ENCODE peak calls at places on chromosomes 7 and 10, in five cellular contexts. One of them, this sample, is unnamed.

GRCh38 chr7:86130268-86130667 is 513.4 kb upstream of the GRM3 start:
- DNase-seq in lung: no peak
- DNase-seq in dorsolateral prefrontal cortex: no peak
- DNase-seq in GM23248: no peak
- DNase-seq in cardiac muscle cell: no peak
- DNase-seq in this sample: no peak

GRCh38 chr10:126127630-126128029 is 231.3 kb downstream of the FANK1 start:
- DNase-seq in cardiac muscle cell: no peak
- DNase-seq in dorsolateral prefrontal cortex: no peak
- DNase-seq in lung: no peak
- DNase-seq in GM23248: no peak
- DNase-seq in this sample: no peak

GRCh38 chr7:157658851-157659412 is 322.1 kb downstream of the DNAJB6 start:
- DNase-seq in GM23248: no peak
- DNase-seq in cardiac muscle cell: no peak
- DNase-seq in dorsolateral prefrontal cortex: no peak
- DNase-seq in lung: no peak
- DNase-seq in this sample: no peak

GRCh38 chr10:71719042-71719441 is 536 bp downstream of the C10orf105 start:
- DNase-seq in dorsolateral prefrontal cortex: no peak
- DNase-seq in lung: no peak
- DNase-seq in GM23248: peak
- DNase-seq in cardiac muscle cell: no peak
- DNase-seq in this sample: peak

GRCh38 chr10:8418631-8419030 is 364.1 kb downstream of the GATA3 start:
- DNase-seq in lung: no peak
- DNase-seq in cardiac muscle cell: no peak
- DNase-seq in GM23248: peak
- DNase-seq in dorsolateral prefrontal cortex: no peak
- DNase-seq in this sample: no peak

GRCh38 chr7:154960063-154960790 is 42.7 kb downstream of the PAXIP1 start:
- DNase-seq in lung: no peak
- DNase-seq in dorsolateral prefrontal cortex: no peak
- DNase-seq in GM23248: no peak
- DNase-seq in cardiac muscle cell: no peak
- DNase-seq in this sample: no peak

GRCh38 chr10:58477122-58477521 is 35.5 kb upstream of the BICC1 start:
- DNase-seq in GM23248: peak
- DNase-seq in cardiac muscle cell: peak
- DNase-seq in dorsolateral prefrontal cortex: no peak
- DNase-seq in lung: no peak
- DNase-seq in this sample: no peak

GRCh38 chr7:142804715-142805114 is 33.9 kb downstream of the PRSS2 start:
- DNase-seq in GM23248: no peak
- DNase-seq in lung: peak
- DNase-seq in cardiac muscle cell: no peak
- DNase-seq in dorsolateral prefrontal cortex: no peak
- DNase-seq in this sample: no peak

GRCh38 chr7:10708447-10708846 is 265.2 kb upstream of the PHF14 start:
- DNase-seq in lung: no peak
- DNase-seq in dorsolateral prefrontal cortex: no peak
- DNase-seq in GM23248: no peak
- DNase-seq in cardiac muscle cell: peak
- DNase-seq in this sample: no peak

GRCh38 chr7:77877800-77878199 is 79.2 kb downstream of the PHTF2 start:
- DNase-seq in cardiac muscle cell: peak
- DNase-seq in GM23248: peak
- DNase-seq in dorsolateral prefrontal cortex: no peak
- DNase-seq in lung: no peak
- DNase-seq in this sample: no peak

GRCh38 chr10:64036306-64036930 is 515.2 kb downstream of the REEP3 start:
- DNase-seq in lung: no peak
- DNase-seq in GM23248: peak
- DNase-seq in dorsolateral prefrontal cortex: no peak
- DNase-seq in cardiac muscle cell: no peak
- DNase-seq in this sample: no peak

GRCh38 chr10:63608511-63608910 is 87.3 kb downstream of the REEP3 start:
- DNase-seq in cardiac muscle cell: no peak
- DNase-seq in dorsolateral prefrontal cortex: no peak
- DNase-seq in GM23248: no peak
- DNase-seq in lung: no peak
- DNase-seq in this sample: no peak

GRCh38 chr10:43436291-43437140 is at the start of gene ZNF487:
- DNase-seq in cardiac muscle cell: peak
- DNase-seq in dorsolateral prefrontal cortex: peak
- DNase-seq in GM23248: peak
- DNase-seq in lung: peak
- DNase-seq in this sample: peak

GRCh38 chr10:120570418-120570817 is 113.4 kb downstream of the PLPP4 start:
- DNase-seq in cardiac muscle cell: no peak
- DNase-seq in dorsolateral prefrontal cortex: no peak
- DNase-seq in GM23248: no peak
- DNase-seq in lung: no peak
- DNase-seq in this sample: no peak
- H3K27ac ChIP-seq in cardiac muscle cell: no peak
- H3K27ac ChIP-seq in dorsolateral prefrontal cortex: no peak
- H3K27ac ChIP-seq in GM23248: no peak
- H3K27ac ChIP-seq in lung: no peak
- H3K27ac ChIP-seq in this sample: no peak

GRCh38 chr10:60291354-60291930 is 98.2 kb downstream of the ANK3 start:
- DNase-seq in lung: no peak
- DNase-seq in cardiac muscle cell: no peak
- DNase-seq in dorsolateral prefrontal cortex: no peak
- DNase-seq in GM23248: peak
- DNase-seq in this sample: no peak

GRCh38 chr10:60296073-60296472 is 93.6 kb downstream of the ANK3 start:
- DNase-seq in dorsolateral prefrontal cortex: no peak
- DNase-seq in lung: no peak
- DNase-seq in GM23248: no peak
- DNase-seq in cardiac muscle cell: peak
- DNase-seq in this sample: no peak

GRCh38 chr10:60295028-60295937 is 94.4 kb downstream of the ANK3 start:
- DNase-seq in cardiac muscle cell: no peak
- DNase-seq in dorsolateral prefrontal cortex: no peak
- DNase-seq in lung: no peak
- DNase-seq in GM23248: no peak
- DNase-seq in this sample: no peak

GRCh38 chr10:60290558-60290957 is 99.1 kb downstream of the ANK3 start:
- DNase-seq in GM23248: no peak
- DNase-seq in cardiac muscle cell: peak
- DNase-seq in lung: no peak
- DNase-seq in dorsolateral prefrontal cortex: no peak
- DNase-seq in this sample: no peak

GRCh38 chr10:60293797-60294196 is 95.9 kb downstream of the ANK3 start:
- DNase-seq in lung: no peak
- DNase-seq in cardiac muscle cell: no peak
- DNase-seq in GM23248: no peak
- DNase-seq in dorsolateral prefrontal cortex: no peak
- DNase-seq in this sample: no peak
- H3K27ac ChIP-seq in lung: no peak
- H3K27ac ChIP-seq in cardiac muscle cell: peak
- H3K27ac ChIP-seq in GM23248: no peak
- H3K27ac ChIP-seq in dorsolateral prefrontal cortex: peak
- H3K27ac ChIP-seq in this sample: no peak

GRCh38 chr10:102652170-102652926 is 8.1 kb downstream of the TRIM8 start:
- DNase-seq in dorsolateral prefrontal cortex: no peak
- DNase-seq in cardiac muscle cell: no peak
- DNase-seq in lung: no peak
- DNase-seq in GM23248: no peak
- DNase-seq in this sample: no peak
- H3K27ac ChIP-seq in dorsolateral prefrontal cortex: peak
- H3K27ac ChIP-seq in cardiac muscle cell: no peak
- H3K27ac ChIP-seq in lung: peak
- H3K27ac ChIP-seq in GM23248: no peak
- H3K27ac ChIP-seq in this sample: no peak

DNA sequence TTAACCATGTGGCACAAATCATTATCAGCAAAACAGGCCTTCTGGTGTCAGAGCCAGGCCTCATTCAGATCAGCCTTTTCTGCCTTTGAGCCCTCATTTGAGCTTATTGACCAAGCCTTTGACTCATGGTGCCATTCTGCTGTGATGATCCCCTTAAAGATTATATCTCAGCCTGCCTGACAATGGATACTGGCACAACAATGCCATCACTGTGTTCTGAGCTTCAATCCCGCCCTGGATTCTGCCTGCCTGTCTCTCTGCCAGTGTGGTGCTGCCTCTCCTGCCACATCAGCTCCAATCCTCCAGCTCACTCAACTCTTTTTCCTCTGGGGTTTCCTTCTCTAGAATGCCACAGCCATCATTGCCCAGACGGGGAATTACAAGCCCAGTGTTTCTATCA is 52.6 kb downstream of the SRI start:
- DNase-seq in lung: no peak
- DNase-seq in cardiac muscle cell: no peak
- DNase-seq in GM23248: no peak
- DNase-seq in dorsolateral prefrontal cortex: peak
- DNase-seq in this sample: peak
- H3K27ac ChIP-seq in lung: no peak
- H3K27ac ChIP-seq in cardiac muscle cell: no peak
- H3K27ac ChIP-seq in GM23248: no peak
- H3K27ac ChIP-seq in dorsolateral prefrontal cortex: peak
- H3K27ac ChIP-seq in this sample: peak

GRCh38 chr7:133723044-133723443 is 404.1 kb upstream of the LRGUK start:
- DNase-seq in GM23248: no peak
- DNase-seq in cardiac muscle cell: no peak
- DNase-seq in dorsolateral prefrontal cortex: no peak
- DNase-seq in lung: no peak
- DNase-seq in this sample: no peak

GRCh38 chr7:133727476-133728214 is 399.5 kb upstream of the LRGUK start:
- DNase-seq in lung: no peak
- DNase-seq in cardiac muscle cell: no peak
- DNase-seq in dorsolateral prefrontal cortex: no peak
- DNase-seq in GM23248: no peak
- DNase-seq in this sample: no peak

GRCh38 chr7:133724694-133725093 is 402.4 kb upstream of the LRGUK start:
- DNase-seq in dorsolateral prefrontal cortex: no peak
- DNase-seq in cardiac muscle cell: no peak
- DNase-seq in lung: no peak
- DNase-seq in GM23248: no peak
- DNase-seq in this sample: no peak

GRCh38 chr7:133724148-133724547 is 403.0 kb upstream of the LRGUK start:
- DNase-seq in GM23248: no peak
- DNase-seq in lung: no peak
- DNase-seq in dorsolateral prefrontal cortex: no peak
- DNase-seq in cardiac muscle cell: no peak
- DNase-seq in this sample: no peak
- H3K27ac ChIP-seq in GM23248: no peak
- H3K27ac ChIP-seq in lung: no peak
- H3K27ac ChIP-seq in dorsolateral prefrontal cortex: no peak
- H3K27ac ChIP-seq in cardiac muscle cell: no peak
- H3K27ac ChIP-seq in this sample: no peak

GRCh38 chr10:21217107-21217506 is 308.4 kb downstream of the SKIDA1 start:
- DNase-seq in dorsolateral prefrontal cortex: no peak
- DNase-seq in lung: no peak
- DNase-seq in GM23248: no peak
- DNase-seq in cardiac muscle cell: no peak
- DNase-seq in this sample: no peak

GRCh38 chr10:21212912-21213311 is 312.6 kb downstream of the SKIDA1 start:
- DNase-seq in dorsolateral prefrontal cortex: no peak
- DNase-seq in lung: no peak
- DNase-seq in GM23248: no peak
- DNase-seq in cardiac muscle cell: no peak
- DNase-seq in this sample: no peak

GRCh38 chr10:21212275-21212674 is 313.2 kb downstream of the SKIDA1 start:
- DNase-seq in cardiac muscle cell: no peak
- DNase-seq in GM23248: no peak
- DNase-seq in lung: no peak
- DNase-seq in dorsolateral prefrontal cortex: no peak
- DNase-seq in this sample: no peak

GRCh38 chr10:21214329-21214728 is 311.2 kb downstream of the SKIDA1 start:
- DNase-seq in lung: no peak
- DNase-seq in cardiac muscle cell: no peak
- DNase-seq in dorsolateral prefrontal cortex: no peak
- DNase-seq in GM23248: no peak
- DNase-seq in this sample: no peak

DNA sequence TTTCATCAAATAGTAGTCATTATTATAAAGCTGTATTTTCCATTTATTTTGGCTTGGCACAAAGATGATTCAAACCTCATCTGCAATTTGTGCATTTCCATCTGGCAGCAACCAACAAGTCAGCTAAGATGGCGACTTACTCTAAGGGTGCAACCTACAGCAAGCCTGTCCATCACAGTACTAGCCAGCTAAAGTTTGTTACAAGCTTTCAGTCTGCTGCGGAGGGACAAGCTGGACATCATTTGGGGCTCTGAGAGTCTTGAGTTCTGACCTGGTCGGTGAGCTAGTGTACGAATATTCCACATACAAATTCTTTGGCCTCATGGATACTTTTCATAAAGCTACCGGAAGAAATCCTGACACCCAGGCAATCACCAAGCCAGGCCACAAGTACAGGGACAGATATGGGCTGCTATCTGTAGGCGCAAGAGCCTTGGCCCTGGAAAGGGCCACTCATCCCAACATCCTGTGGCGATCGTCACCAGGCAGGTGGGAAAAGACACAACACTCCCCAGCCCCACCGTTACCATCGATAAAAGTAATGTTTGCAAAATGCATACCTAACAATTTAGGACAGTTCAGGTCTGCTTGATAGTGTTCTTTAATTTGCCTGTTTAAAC is 307.6 kb downstream of the SKIDA1 start:
- DNase-seq in GM23248: no peak
- DNase-seq in lung: no peak
- DNase-seq in cardiac muscle cell: no peak
- DNase-seq in dorsolateral prefrontal cortex: no peak
- DNase-seq in this sample: no peak
- H3K27ac ChIP-seq in GM23248: no peak
- H3K27ac ChIP-seq in lung: no peak
- H3K27ac ChIP-seq in cardiac muscle cell: no peak
- H3K27ac ChIP-seq in dorsolateral prefrontal cortex: no peak
- H3K27ac ChIP-seq in this sample: no peak

GRCh38 chr7:149716007-149716931 is 57.1 kb downstream of the ZNF467 start:
- DNase-seq in cardiac muscle cell: peak
- DNase-seq in GM23248: peak
- DNase-seq in dorsolateral prefrontal cortex: no peak
- DNase-seq in lung: peak
- DNase-seq in this sample: no peak
- H3K27ac ChIP-seq in cardiac muscle cell: peak
- H3K27ac ChIP-seq in GM23248: no peak
- H3K27ac ChIP-seq in dorsolateral prefrontal cortex: peak
- H3K27ac ChIP-seq in lung: peak
- H3K27ac ChIP-seq in this sample: no peak

This sample was measured in substantia nigra.